ENCODE peak calls at places on chromosomes 13 and 19, in four cellular contexts. G is IMR-90, D is A549, S is prostate gland. E is an unnamed sample.
A peak's percentile ranks its signal among the peaks of the same experiment; 100 is the strongest.

GRCh38 chr13:99214232-99214631 is 13.6 kb downstream of the UBAC2 start:
- DNase-seq in G (no peak), D (no peak), S (no peak), E (no peak)

GRCh38 chr13:79867248-79867647 is 386.3 kb downstream of the NDFIP2 start:
- DNase-seq in G (peak; percentile 36), D (no peak), S (no peak), E (no peak)

GRCh38 chr19:4635763-4636135 is 3.6 kb upstream of the TNFAIP8L1 start:
- DNase-seq in G (no peak), D (no peak), S (no peak), E (no peak)

GRCh38 chr13:48876289-48876688 is 99.4 kb upstream of the FNDC3A start:
- DNase-seq in G (no peak), D (no peak), S (no peak), E (no peak)

GRCh38 chr19:3057275-3057714 is 5.0 kb downstream of the TLE5 start:
- DNase-seq in G (no peak), D (peak; percentile 62), S (peak; percentile 93), E (peak; percentile 98)

GRCh38 chr13:112767506-112768471 is 78.0 kb downstream of the ATP11A start:
- DNase-seq in G (no peak), D (no peak), S (no peak), E (no peak)

GRCh38 chr13:75363371-75363770 is 118.6 kb downstream of the TBC1D4 start:
- DNase-seq in G (no peak), D (no peak), S (no peak), E (no peak)

GRCh38 chr19:4059931-4060620 is 6.6 kb downstream of the ZBTB7A start:
- DNase-seq in G (no peak), D (no peak), S (no peak), E (no peak)

GRCh38 chr13:100646030-100646673 is 28.4 kb downstream of the TMTC4 start:
- DNase-seq in G (peak; percentile 31), D (peak; percentile 33), S (no peak), E (peak; percentile 94)

GRCh38 chr19:2494084-2494446 is 18.1 kb downstream of the GADD45B start:
- DNase-seq in G (peak; percentile 65), D (peak; percentile 55), S (no peak), E (no peak)

GRCh38 chr13:108006619-108007018 is 208.7 kb downstream of the LIG4 start:
- DNase-seq in G (no peak), D (no peak), S (no peak), E (no peak)

GRCh38 chr13:97028441-97029299 is 34.4 kb upstream of the OXGR1 start:
- DNase-seq in G (peak; percentile 40), D (peak; percentile 42), S (peak; percentile 39), E (peak; percentile 66)

GRCh38 chr19:504634-505033 is 2.7 kb upstream of the TPGS1 start:
- DNase-seq in G (no peak), D (no peak), S (no peak), E (no peak)

GRCh38 chr19:35894342-35894741 is 6.0 kb downstream of the NFKBID start:
- DNase-seq in G (no peak), D (no peak), S (no peak), E (no peak)

GRCh38 chr19:54464624-54465266 is 1.2 kb upstream of the LENG9 start:
- DNase-seq in G (peak; percentile 63), D (peak; percentile 95), S (peak; percentile 90), E (peak; percentile 89)
- TF ChIP-seq POLR2A in G (no peak), D (peak; percentile 63), S (peak; percentile 51), E (peak; percentile 63)

GRCh38 chr19:42131149-42132029 is 857 bp downstream of the POU2F2 start:
- DNase-seq in G (no peak), D (no peak), S (no peak), E (no peak)
- H3K27ac ChIP-seq in G (no peak overlapping the region), D (no peak overlapping the region), S (no peak overlapping the region), E (no peak overlapping the region)

DNA sequence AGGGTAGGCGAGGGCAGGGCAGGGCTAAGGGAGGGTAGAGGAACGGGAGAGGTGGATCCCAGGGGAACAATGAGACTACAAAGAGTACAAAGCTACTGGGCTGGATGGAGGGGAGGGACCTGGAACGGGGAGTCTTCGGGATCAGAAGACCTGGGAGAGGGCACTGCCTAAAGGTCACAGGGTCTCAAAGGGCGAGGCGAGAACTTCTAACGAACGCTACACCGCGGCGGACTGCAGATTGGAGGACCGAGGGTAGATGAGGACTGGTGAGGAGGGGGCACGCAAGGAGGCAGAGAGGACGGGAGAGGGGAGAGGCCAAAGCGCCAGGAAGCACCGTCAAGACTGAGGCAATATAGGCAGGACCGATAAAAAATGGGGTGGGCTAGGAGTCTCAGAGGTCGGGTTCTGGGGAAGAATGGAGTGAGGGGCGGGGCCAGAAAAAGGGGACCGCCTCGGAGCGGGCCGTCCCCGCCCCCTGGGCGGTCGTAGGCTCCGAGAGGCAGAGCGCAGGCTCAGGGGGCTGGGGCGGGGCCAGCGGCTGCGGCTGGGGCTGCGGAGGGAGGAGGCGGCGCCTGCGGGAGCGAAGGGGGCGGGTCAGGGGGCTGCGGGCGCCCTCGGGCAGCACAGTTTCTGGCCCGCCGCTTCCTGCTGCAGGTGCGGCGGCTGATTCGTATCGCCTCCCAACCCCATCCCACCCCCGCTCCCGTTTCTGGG is 1.3 kb upstream of the KCNC3 start:
- DNase-seq in G (peak; percentile 1), D (peak; percentile 87), S (peak; percentile 69), E (peak; percentile 93)
- H3K4me3 ChIP-seq in G (no peak overlapping the region), D (peak overlapping the region; percentile 60), S (peak overlapping the region; percentile 30), E (no peak overlapping the region)

GRCh38 chr13:46171739-46172138 is 10.2 kb downstream of the LCP1 start:
- DNase-seq in G (no peak), D (no peak), S (no peak), E (no peak)

GRCh38 chr13:46171223-46171622 is 10.8 kb downstream of the LCP1 start:
- DNase-seq in G (no peak), D (no peak), S (no peak), E (no peak)

GRCh38 chr13:46173656-46174055 is 8.3 kb downstream of the LCP1 start:
- DNase-seq in G (no peak), D (no peak), S (no peak), E (no peak)

GRCh38 chr13:46170687-46171086 is 11.3 kb downstream of the LCP1 start:
- DNase-seq in G (no peak), D (no peak), S (no peak), E (no peak)

DNA sequence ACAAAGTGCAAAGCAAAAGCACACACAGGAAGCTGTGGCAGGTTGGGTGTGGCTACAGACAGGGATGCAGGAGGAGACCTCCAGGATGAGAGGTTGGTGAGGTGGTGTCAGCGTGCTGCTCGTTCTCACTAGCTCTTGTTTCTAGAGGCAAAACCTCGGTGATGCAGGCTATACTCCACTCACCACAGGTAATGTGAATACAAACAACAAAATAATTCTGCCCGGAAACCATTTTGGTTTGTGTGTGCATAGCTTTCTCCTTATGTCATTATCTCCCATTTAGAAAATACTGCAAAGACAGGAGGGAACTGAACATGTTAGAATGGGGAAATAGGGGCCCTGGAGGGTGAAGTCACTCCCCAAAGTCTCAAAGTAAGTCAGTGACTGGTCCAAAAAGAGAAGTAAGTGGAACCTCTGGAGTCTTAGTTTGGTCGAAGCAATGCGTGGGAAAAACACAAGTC is 9.4 kb downstream of the LCP1 start:
- DNase-seq in G (no peak), D (no peak), S (no peak), E (no peak)
- TF ChIP-seq POLR2A in G (no peak), D (no peak), S (no peak), E (no peak)

GRCh38 chr13:109779074-109779473 is 7.3 kb downstream of the IRS2 start:
- DNase-seq in G (no peak), D (no peak), S (no peak), E (no peak)
- H3K27ac ChIP-seq in G (no peak overlapping the region), D (peak overlapping the region; percentile 73), S (peak overlapping the region; percentile 69), E (no peak overlapping the region)

GRCh38 chr13:90122531-90122930 is 1225.0 kb upstream of the MIR17HG start:
- DNase-seq in G (no peak), D (no peak), S (no peak), E (no peak)
- H3K4me3 ChIP-seq in G (no peak overlapping the region), D (no peak overlapping the region), S (no peak overlapping the region), E (no peak overlapping the region)